ENCODE peak calls at places on chromosomes 16 and 17, in ten cellular contexts. R is adrenal gland; Z is CD8-positive, alpha-beta T cell; O is heart right ventricle; I is MM.1S; B is left ventricle myocardium superior; X is Peyer's patch; D is A172; T is ACHN; V is A549. U is an unnamed sample.

GRCh38 chr16:13231365-13231764 is 330.0 kb downstream of the SHISA9 start:
- DNase-seq in O (no peak), X (no peak), Z (no peak), R (no peak), V (no peak), D (peak; percentile 41), I (no peak), T (peak; percentile 77), B (no peak), U (no peak)

GRCh38 chr17:41894791-41895331 is 23.9 kb downstream of the ACLY start:
- DNase-seq in R (no peak), X (no peak), Z (no peak), V (no peak), D (peak; percentile 57), B (peak; percentile 60), O (no peak), I (no peak), T (peak; percentile 90), U (no peak)

GRCh38 chr17:16418684-16419066 is 3.3 kb downstream of the TRPV2 start:
- DNase-seq in T (no peak), O (no peak), V (no peak), D (no peak), I (no peak), B (no peak), R (no peak), X (no peak), Z (no peak), U (no peak)

GRCh38 chr16:52569296-52569695 is 22.4 kb upstream of the TOX3 start:
- DNase-seq in O (no peak), R (no peak), X (no peak), B (no peak), V (no peak), T (no peak), I (no peak), Z (no peak), D (no peak), U (no peak)

GRCh38 chr17:82836823-82837357 is 2.9 kb downstream of the ZNF750 start:
- DNase-seq in X (no peak), I (no peak), T (no peak), Z (no peak), D (no peak), B (no peak), V (no peak), O (no peak), R (no peak), U (no peak)

GRCh38 chr17:58084317-58084981 is 1.2 kb downstream of the DYNLL2 start:
- DNase-seq in D (peak; percentile 25), V (peak; percentile 65), O (peak; percentile 50), R (peak; percentile 53), Z (peak; percentile 62), T (peak; percentile 51), I (peak; percentile 74), X (peak; percentile 61), B (peak; percentile 70), U (peak; percentile 48)

GRCh38 chr16:23640669-23640958 is 496 bp downstream of the PALB2 start:
- DNase-seq in V (peak; percentile 34), R (no peak), O (no peak), Z (no peak), X (no peak), B (no peak), I (no peak), T (no peak), D (peak; percentile 4), U (no peak)

GRCh38 chr17:69967910-69968411 is 107.1 kb upstream of the KCNJ16 start:
- DNase-seq in V (no peak), R (no peak), Z (no peak), I (no peak), B (no peak), D (peak; percentile 11), T (no peak), X (no peak), O (no peak), U (no peak)

GRCh38 chr17:7281953-7282751 is 634 bp downstream of the SLC2A4 start:
- DNase-seq in R (peak; percentile 63), I (no peak), O (peak; percentile 85), T (no peak), X (no peak), D (no peak), Z (peak; percentile 50), V (no peak), B (peak; percentile 90), U (peak; percentile 73)

GRCh38 chr17:29148257-29148789 is 31.9 kb downstream of the MYO18A start:
- DNase-seq in T (peak; percentile 27), V (no peak), R (no peak), Z (no peak), B (no peak), X (no peak), O (no peak), D (no peak), I (peak; percentile 24), U (no peak)

GRCh38 chr17:74369221-74369620 is 1.9 kb downstream of the GPR142 start:
- DNase-seq in B (peak; percentile 65), I (no peak), V (no peak), T (no peak), Z (peak; percentile 74), R (no peak), X (peak; percentile 62), O (peak; percentile 51), D (no peak), U (peak; percentile 62)

GRCh38 chr17:82127704-82128103 is 29.7 kb upstream of the FASN start:
- DNase-seq in I (no peak), Z (peak; percentile 59), T (no peak), R (no peak), X (no peak), V (no peak), D (no peak), B (no peak), O (no peak), U (no peak)

GRCh38 chr17:36578671-36579070 is 13.0 kb upstream of the DHRS11 start:
- DNase-seq in X (no peak), D (no peak), R (no peak), I (no peak), Z (no peak), B (no peak), V (no peak), T (no peak), O (no peak), U (no peak)

GRCh38 chr17:55377885-55378284 is 43.8 kb downstream of the MMD start:
- DNase-seq in O (no peak), B (no peak), D (no peak), V (no peak), X (no peak), R (no peak), Z (no peak), I (no peak), T (no peak), U (no peak)

GRCh38 chr17:58324409-58325288 is 3.9 kb downstream of the TSPOAP1 start:
- DNase-seq in R (peak; percentile 70), X (no peak), T (no peak), B (peak; percentile 76), D (no peak), Z (no peak), I (no peak), V (no peak), O (peak; percentile 44), U (peak; percentile 52)

GRCh38 chr17:19348081-19348650 is 14.4 kb downstream of the B9D1 start:
- DNase-seq in V (no peak), R (peak; percentile 13), T (no peak), B (no peak), I (no peak), O (no peak), D (no peak), X (no peak), Z (no peak), U (no peak)

GRCh38 chr16:57590654-57591085 is 37.8 kb upstream of the ADGRG1 start:
- DNase-seq in T (peak; percentile 51), R (no peak), D (peak; percentile 78), O (no peak), V (peak; percentile 63), Z (no peak), I (no peak), X (no peak), B (no peak), U (no peak)

GRCh38 chr17:27540300-27541105 is 84.3 kb downstream of the KSR1 start:
- DNase-seq in V (peak; percentile 81), X (peak; percentile 74), O (peak; percentile 71), B (peak; percentile 82), D (peak; percentile 62), I (no peak), Z (no peak), R (peak; percentile 90), T (no peak), U (peak; percentile 91)

GRCh38 chr17:49285716-49286115 is 55.1 kb upstream of the PHOSPHO1 start:
- DNase-seq in R (no peak), X (no peak), Z (no peak), T (no peak), O (no peak), I (no peak), B (no peak), V (no peak), D (no peak), U (no peak)

GRCh38 chr17:73773702-73774101 is 129.5 kb upstream of the SDK2 start:
- DNase-seq in Z (peak; percentile 57), X (no peak), B (no peak), T (no peak), V (no peak), I (no peak), R (no peak), D (peak; percentile 42), O (no peak), U (no peak)

GRCh38 chr17:66354981-66355380 is 52.6 kb downstream of the PRKCA start:
- DNase-seq in X (no peak), V (no peak), T (no peak), D (no peak), O (no peak), B (no peak), I (no peak), Z (no peak), R (no peak), U (no peak)

GRCh38 chr17:50934672-50935200 is 68.6 kb upstream of the TOB1 start:
- DNase-seq in V (no peak), B (no peak), X (no peak), O (no peak), I (no peak), R (no peak), Z (no peak), T (no peak), D (no peak), U (no peak)

GRCh38 chr17:34979650-34980352 is 511 bp upstream of the LIG3 start:
- DNase-seq in I (no peak), B (no peak), D (peak; percentile 11), T (no peak), V (no peak), O (no peak), R (no peak), Z (no peak), X (no peak), U (no peak)

GRCh38 chr16:68396481-68396880 is 51.8 kb downstream of the SMPD3 start:
- DNase-seq in O (no peak), R (no peak), X (peak; percentile 55), B (no peak), D (peak; percentile 16), V (peak; percentile 32), I (peak; percentile 47), T (peak; percentile 51), Z (peak; percentile 74), U (no peak)

GRCh38 chr16:83300326-83300725 is 507.5 kb upstream of the HSBP1 start:
- DNase-seq in X (no peak), I (no peak), Z (no peak), T (no peak), O (no peak), R (no peak), V (no peak), D (no peak), B (no peak), U (no peak)

GRCh38 chr17:63927464-63928171 is 4.5 kb downstream of the CD79B start:
- DNase-seq in D (no peak), Z (no peak), R (no peak), B (peak; percentile 7), T (no peak), X (no peak), O (no peak), V (no peak), I (no peak), U (no peak)

GRCh38 chr17:79201536-79202227 is 127.1 kb downstream of the ENGASE start:
- DNase-seq in V (peak; percentile 87), R (no peak), T (peak; percentile 92), X (no peak), B (no peak), D (peak; percentile 92), O (no peak), I (no peak), Z (no peak), U (no peak)

GRCh38 chr16:81650982-81651562 is 128.0 kb upstream of the PLCG2 start:
- DNase-seq in B (peak; percentile 81), R (no peak), Z (no peak), T (no peak), D (no peak), O (peak; percentile 78), X (peak; percentile 61), V (no peak), I (no peak), U (peak; percentile 86)

U was measured in left cardiac atrium.